ENCODE peak calls at places on chromosomes 7 and 10, in ten cellular contexts. A, R, H, E, M, X, O, D, C and N are unnamed samples.

GRCh38 chr10:70589762-70590662 is 12.5 kb downstream of the PRF1 start:
- DNase-seq in O (no peak), M (no peak), A (no peak), C (peak), E (no peak), D (peak), X (peak), R (no peak), H (no peak), N (peak)

GRCh38 chr10:8279598-8279997 is 225.1 kb downstream of the GATA3 start:
- DNase-seq in X (peak), M (peak), E (no peak), H (peak), O (no peak), C (peak), D (peak), A (no peak), R (no peak), N (peak)

GRCh38 chr7:81789406-81790139 is 19.7 kb upstream of the HGF start:
- DNase-seq in R (no peak), H (no peak), D (peak), O (no peak), X (peak), M (no peak), C (peak), A (no peak), E (no peak), N (peak)

GRCh38 chr7:155337946-155338631 is 40.4 kb downstream of the INSIG1 start:
- DNase-seq in O (no peak), C (no peak), D (no peak), H (no peak), M (no peak), E (no peak), R (no peak), X (no peak), A (no peak), N (no peak)

GRCh38 chr10:126921162-126921561 is 15.9 kb downstream of the DOCK1 start:
- DNase-seq in H (no peak), O (no peak), M (no peak), C (no peak), E (no peak), A (no peak), X (no peak), D (no peak), R (no peak), N (no peak)

GRCh38 chr10:71244638-71245419 is 32.5 kb downstream of the UNC5B start:
- DNase-seq in R (no peak), O (no peak), C (peak), X (peak), M (no peak), E (peak), H (no peak), D (peak), A (no peak), N (peak)

GRCh38 chr10:16119445-16119844 is 259.1 kb upstream of the MINDY3 start:
- DNase-seq in E (no peak), X (no peak), C (no peak), H (no peak), M (no peak), R (no peak), D (no peak), A (no peak), O (no peak), N (no peak)

GRCh38 chr7:116426428-116427156 is 72.9 kb upstream of the CAV2 start:
- DNase-seq in R (no peak), A (no peak), D (peak), H (peak), E (no peak), X (peak), O (peak), C (peak), M (peak), N (peak)

GRCh38 chr10:49744924-49745605 is 17.1 kb downstream of the OGDHL start:
- DNase-seq in R (no peak), H (no peak), A (no peak), C (no peak), E (no peak), M (no peak), D (no peak), X (no peak), O (no peak), N (no peak)

GRCh38 chr7:22316914-22317313 is 40.0 kb downstream of the RAPGEF5 start:
- DNase-seq in C (no peak), R (no peak), M (no peak), D (no peak), A (no peak), E (no peak), O (no peak), X (no peak), H (no peak), N (no peak)

GRCh38 chr10:71769279-71769823 is 4.0 kb downstream of the VSIR start:
- DNase-seq in X (peak), D (peak), H (no peak), A (no peak), R (no peak), M (no peak), E (no peak), C (no peak), O (peak), N (no peak)

GRCh38 chr7:84912993-84913635 is 273.7 kb downstream of the SEMA3D start:
- DNase-seq in A (no peak), O (no peak), R (no peak), D (peak), H (no peak), C (peak), X (no peak), E (no peak), M (peak), N (no peak)

GRCh38 chr7:91319326-91319725 is 55.1 kb downstream of the FZD1 start:
- DNase-seq in O (no peak), C (no peak), R (no peak), E (no peak), H (no peak), A (no peak), D (peak), M (no peak), X (no peak), N (no peak)

GRCh38 chr7:45581271-45581780 is 7.2 kb downstream of the ADCY1 start:
- DNase-seq in A (no peak), C (no peak), D (no peak), X (no peak), O (no peak), H (no peak), E (no peak), M (no peak), R (no peak), N (no peak)

GRCh38 chr10:80581469-80581835 is 43.8 kb downstream of the SH2D4B start:
- DNase-seq in D (no peak), R (no peak), M (no peak), A (no peak), X (no peak), E (no peak), C (no peak), O (peak), H (no peak), N (no peak)

GRCh38 chr7:83751217-83751616 is 102.3 kb upstream of the SEMA3E start:
- DNase-seq in D (peak), M (no peak), O (no peak), X (no peak), E (no peak), A (no peak), R (no peak), C (peak), H (peak), N (peak)

GRCh38 chr7:137958593-137959431 is 43.1 kb downstream of the CREB3L2 start:
- DNase-seq in O (no peak), C (peak), X (no peak), A (no peak), H (no peak), D (no peak), E (no peak), R (no peak), M (peak), N (no peak)

GRCh38 chr10:116708386-116708785 is 34.0 kb downstream of the HSPA12A start:
- DNase-seq in A (no peak), D (peak), R (no peak), X (peak), M (no peak), C (peak), E (no peak), H (peak), O (no peak), N (peak)

GRCh38 chr7:138961159-138961558 is 20.0 kb downstream of the KIAA1549 start:
- DNase-seq in O (peak), A (no peak), M (no peak), E (peak), R (no peak), C (peak), D (no peak), H (no peak), X (no peak), N (peak)

GRCh38 chr7:128893251-128894100 is 17.0 kb downstream of the KCP start:
- DNase-seq in M (peak), E (no peak), H (no peak), D (no peak), O (peak), X (no peak), A (no peak), R (no peak), C (no peak), N (no peak)

GRCh38 chr10:46216836-46217748 is 69.7 kb upstream of the ANTXRL start:
- DNase-seq in D (no peak), E (no peak), A (no peak), X (no peak), C (no peak), O (no peak), H (no peak), M (no peak), R (no peak), N (no peak)

GRCh38 chr7:13731643-13732042 is 257.8 kb downstream of the ETV1 start:
- DNase-seq in D (peak), A (no peak), R (no peak), H (no peak), E (no peak), O (no peak), C (no peak), X (peak), M (no peak), N (no peak)

GRCh38 chr10:25522946-25523608 is 348.3 kb downstream of the GPR158 start:
- DNase-seq in M (no peak), X (no peak), H (no peak), O (no peak), R (no peak), C (peak), A (no peak), D (peak), E (no peak), N (peak)

GRCh38 chr10:86661161-86662025 is 6.9 kb upstream of the LDB3 start:
- DNase-seq in O (no peak), H (no peak), A (no peak), X (peak), C (peak), D (peak), E (no peak), M (no peak), R (no peak), N (peak)

GRCh38 chr7:151459726-151460473 is 20.0 kb upstream of the CRYGN start:
- DNase-seq in C (peak), R (no peak), H (peak), D (peak), A (no peak), X (peak), O (peak), M (peak), E (peak), N (peak)

GRCh38 chr10:9254353-9254752 is 1199.9 kb downstream of the GATA3 start:
- DNase-seq in R (no peak), X (peak), M (no peak), H (no peak), O (no peak), A (no peak), C (peak), D (peak), E (no peak), N (no peak)

GRCh38 chr10:34187201-34187600 is 627.9 kb downstream of the PARD3 start:
- DNase-seq in H (no peak), D (peak), E (no peak), M (no peak), O (no peak), C (peak), R (no peak), A (no peak), X (peak), N (peak)

GRCh38 chr10:5047912-5048628 is 44.4 kb upstream of the AKR1C2 start:
- DNase-seq in C (peak), X (peak), R (no peak), D (no peak), A (no peak), E (no peak), M (no peak), O (no peak), H (no peak), N (peak)

GRCh38 chr10:88995156-88995876 is 4.7 kb downstream of the FAS start:
- DNase-seq in R (no peak), O (no peak), H (no peak), X (no peak), E (no peak), C (no peak), D (no peak), M (no peak), A (no peak), N (no peak)

GRCh38 chr7:20307901-20308300 is 22.8 kb upstream of the ITGB8 start:
- DNase-seq in M (no peak), H (no peak), X (no peak), E (no peak), C (peak), O (no peak), A (no peak), R (no peak), D (peak), N (no peak)

GRCh38 chr10:86868353-86868752 is 89.1 kb downstream of the MMRN2 start:
- DNase-seq in A (no peak), D (peak), O (no peak), X (peak), R (no peak), E (no peak), M (no peak), H (peak), C (peak), N (peak)

GRCh38 chr10:103640436-103641181 is 147.1 kb downstream of the NEURL1 start:
- DNase-seq in H (no peak), C (peak), R (no peak), X (no peak), O (no peak), M (no peak), D (peak), E (no peak), A (no peak), N (peak)

GRCh38 chr10:90560331-90560730 is 297.5 kb downstream of the HTR7 start:
- DNase-seq in E (no peak), X (no peak), A (no peak), C (no peak), R (no peak), O (no peak), M (no peak), H (no peak), D (peak), N (no peak)

GRCh38 chr7:159063046-159063840 is 81.4 kb downstream of the VIPR2 start:
- DNase-seq in A (no peak), H (no peak), R (no peak), D (no peak), O (no peak), C (no peak), M (no peak), E (no peak), X (no peak), N (no peak)

GRCh38 chr7:159062596-159062995 is 82.1 kb downstream of the VIPR2 start:
- DNase-seq in C (no peak), D (no peak), R (no peak), X (no peak), H (no peak), A (no peak), M (no peak), O (no peak), E (no peak), N (no peak)

GRCh38 chr7:159061209-159061608 is 83.5 kb downstream of the VIPR2 start:
- DNase-seq in X (no peak), C (no peak), D (no peak), A (no peak), O (no peak), H (no peak), E (no peak), R (no peak), M (no peak), N (no peak)

GRCh38 chr7:159060440-159060839 is 84.2 kb downstream of the VIPR2 start:
- DNase-seq in X (no peak), A (no peak), M (no peak), O (no peak), C (no peak), D (no peak), E (no peak), R (no peak), H (no peak), N (no peak)

DNA sequence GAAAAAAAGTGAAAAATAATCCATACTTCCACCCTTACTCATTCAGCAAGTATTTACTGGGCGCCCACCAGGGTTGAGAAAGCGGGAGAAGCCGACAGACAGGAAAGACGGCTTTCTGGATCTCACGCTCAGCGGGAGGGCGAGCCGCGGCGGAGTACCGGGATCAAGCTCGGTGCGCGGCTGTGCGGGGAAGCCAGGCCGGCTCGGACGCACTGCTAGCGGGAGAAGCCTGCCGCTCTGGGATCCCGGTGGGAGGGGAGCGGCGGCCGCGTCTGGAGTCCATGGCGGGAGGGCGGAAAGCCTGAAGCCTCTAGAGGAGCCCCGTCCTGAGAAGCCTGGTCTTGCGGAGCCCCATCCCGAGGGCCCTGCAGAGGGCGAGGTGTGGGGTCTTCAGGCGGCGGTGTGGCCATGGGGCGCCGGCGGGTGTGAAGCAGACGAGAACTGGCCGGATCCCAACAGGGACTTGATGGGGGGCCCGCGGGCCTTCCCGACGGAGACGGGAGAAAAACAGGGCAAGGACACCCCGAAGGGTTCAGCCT is 82.9 kb downstream of the VIPR2 start:
- DNase-seq in A (no peak), M (no peak), D (no peak), H (no peak), X (no peak), C (no peak), E (no peak), R (no peak), O (no peak), N (no peak)
- H3K4me3 ChIP-seq in A (no peak), M (no peak), D (no peak), H (no peak), X (no peak), C (no peak), E (no peak), R (no peak), O (no peak), N (no peak)

GRCh38 chr7:33210958-33211357 is 81.6 kb downstream of the BBS9 start:
- DNase-seq in D (no peak), E (no peak), A (no peak), M (no peak), C (no peak), X (no peak), R (no peak), H (no peak), O (no peak), N (no peak)

GRCh38 chr7:33221374-33221773 is 92.0 kb downstream of the BBS9 start:
- DNase-seq in X (no peak), E (no peak), H (no peak), C (no peak), D (no peak), R (no peak), M (no peak), A (no peak), O (no peak), N (no peak)

GRCh38 chr7:33212144-33212543 is 82.8 kb downstream of the BBS9 start:
- DNase-seq in R (no peak), C (no peak), X (no peak), H (no peak), E (no peak), A (no peak), D (no peak), O (no peak), M (no peak), N (no peak)

GRCh38 chr7:33220231-33220630 is 90.9 kb downstream of the BBS9 start:
- DNase-seq in X (no peak), D (no peak), A (no peak), R (no peak), C (no peak), M (no peak), H (no peak), E (no peak), O (no peak), N (no peak)

GRCh38 chr7:33215992-33216391 is 86.6 kb downstream of the BBS9 start:
- DNase-seq in R (no peak), A (no peak), X (no peak), M (no peak), C (no peak), O (no peak), D (no peak), H (no peak), E (no peak), N (no peak)
- TF ChIP-seq CTCF in R (no peak), A (no peak), X (no peak), M (no peak), C (no peak), O (no peak), D (no peak), H (no peak), E (no peak), N (no peak)

GRCh38 chr7:158824028-158824427 is 5.3 kb downstream of the ESYT2 start:
- DNase-seq in C (no peak), R (peak), M (no peak), O (peak), E (no peak), A (peak), H (no peak), X (no peak), D (peak), N (peak)
- H3K4me3 ChIP-seq in C (no peak), R (no peak), M (no peak), O (no peak), E (no peak), A (no peak), H (no peak), X (no peak), D (no peak), N (no peak)

DNA sequence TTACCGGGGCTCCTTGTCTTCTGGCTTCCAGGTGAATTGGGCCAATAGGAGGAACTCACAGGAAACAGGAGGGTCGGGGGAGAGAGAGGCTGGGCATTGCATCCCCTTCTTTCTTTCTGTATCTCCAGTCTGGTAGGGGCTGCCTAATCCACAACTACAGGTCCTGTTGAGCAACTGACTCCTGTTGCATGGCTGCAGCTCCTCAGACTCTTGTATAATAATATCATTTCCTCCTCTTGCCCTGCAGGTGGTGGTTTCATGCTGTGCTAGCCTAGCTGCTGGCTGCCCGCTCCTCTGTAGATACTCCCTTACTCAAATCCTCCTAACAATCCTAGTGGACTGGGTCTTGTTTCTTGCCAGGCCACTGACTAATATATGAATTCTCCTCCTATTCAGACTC is 276.5 kb upstream of the SMIM30 start:
- DNase-seq in E (no peak), A (no peak), D (no peak), H (no peak), O (no peak), C (no peak), M (no peak), X (no peak), R (no peak), N (no peak)
- TF ChIP-seq CTCF in E (no peak), A (no peak), D (no peak), H (no peak), O (no peak), C (no peak), M (no peak), X (no peak), R (no peak), N (no peak)

GRCh38 chr10:123149162-123149567 is 1.2 kb downstream of the HMX2 start:
- DNase-seq in D (no peak), M (no peak), C (no peak), H (no peak), A (no peak), O (no peak), R (no peak), X (no peak), E (no peak), N (no peak)
- H3K4me3 ChIP-seq in D (no peak), M (no peak), C (no peak), H (no peak), A (no peak), O (peak), R (peak), X (no peak), E (no peak), N (no peak)

GRCh38 chr10:96641896-96642295 is 55.1 kb upstream of the TM9SF3 start:
- DNase-seq in C (no peak), X (no peak), R (no peak), E (no peak), O (no peak), M (no peak), H (no peak), A (no peak), D (no peak), N (no peak)

GRCh38 chr10:96641396-96641795 is 54.6 kb upstream of the TM9SF3 start:
- DNase-seq in E (no peak), R (no peak), M (no peak), A (no peak), D (no peak), X (no peak), O (no peak), C (no peak), H (no peak), N (no peak)

GRCh38 chr10:96642530-96642929 is 55.7 kb upstream of the TM9SF3 start:
- DNase-seq in H (no peak), E (no peak), D (no peak), O (no peak), X (no peak), C (no peak), A (no peak), M (no peak), R (no peak), N (no peak)

GRCh38 chr10:96643920-96644319 is 57.1 kb upstream of the TM9SF3 start:
- DNase-seq in X (no peak), H (no peak), R (no peak), O (no peak), C (no peak), A (no peak), M (no peak), D (no peak), E (no peak), N (no peak)

GRCh38 chr10:96642973-96643372 is 56.2 kb upstream of the TM9SF3 start:
- DNase-seq in X (peak), C (no peak), H (no peak), E (peak), O (peak), M (peak), D (peak), R (peak), A (peak), N (no peak)
- TF ChIP-seq CTCF in X (peak), C (peak), H (peak), E (peak), O (peak), M (peak), D (peak), R (peak), A (peak), N (peak)